ENCODE peak calls at places on chromosome 1, in four cellular contexts. U is K562, B is WTC11, Z is SK-N-SH. S is an unnamed sample.

GRCh38 chr1:54314691-54315455 is 91.3 kb downstream of the SSBP3 start:
- DNase-seq in U (no peak), B (no peak), Z (no peak), S (no peak)

GRCh38 chr1:93416183-93416582 is 31.7 kb upstream of the FNBP1L start:
- DNase-seq in U (no peak), B (no peak), Z (no peak), S (no peak)

GRCh38 chr1:3803905-3804626 is 7.8 kb upstream of the LRRC47 start:
- DNase-seq in U (no peak), B (no peak), Z (no peak), S (no peak)

GRCh38 chr1:34188418-34188817 is 11.7 kb downstream of the C1orf94 start:
- DNase-seq in U (no peak), B (peak), Z (no peak), S (no peak)

GRCh38 chr1:200558866-200559459 is 61.6 kb downstream of the KIF14 start:
- DNase-seq in U (no peak), B (no peak), Z (peak), S (peak)

GRCh38 chr1:234721476-234722266 is 111.7 kb upstream of the IRF2BP2 start:
- DNase-seq in U (no peak), B (no peak), Z (no peak), S (peak)

GRCh38 chr1:197312163-197312562 is 44.1 kb downstream of the CRB1 start:
- DNase-seq in U (no peak), B (no peak), Z (no peak), S (no peak)

GRCh38 chr1:169086603-169087455 is 19.7 kb upstream of the ATP1B1 start:
- DNase-seq in U (no peak), B (no peak), Z (no peak), S (peak)

GRCh38 chr1:170931650-170932049 is 3.7 kb upstream of the MROH9 start:
- DNase-seq in U (no peak), B (no peak), Z (no peak), S (no peak)

GRCh38 chr1:219757890-219758289 is 145.0 kb upstream of the ZC3H11B start:
- DNase-seq in U (no peak), B (no peak), Z (peak), S (no peak)

GRCh38 chr1:80973101-80973500 is 827.6 kb upstream of the ADGRL2 start:
- DNase-seq in U (no peak), B (no peak), Z (no peak), S (no peak)

GRCh38 chr1:65009724-65010420 is 43.5 kb upstream of the JAK1 start:
- DNase-seq in U (no peak), B (no peak), Z (no peak), S (no peak)

GRCh38 chr1:57889686-57890360 is 466.0 kb upstream of the DAB1 start:
- DNase-seq in U (no peak), B (no peak), Z (no peak), S (no peak)

GRCh38 chr1:169108897-169109560 is 2.5 kb downstream of the ATP1B1 start:
- DNase-seq in U (no peak), B (no peak), Z (peak), S (peak)

GRCh38 chr1:225762002-225762441 is 15.6 kb upstream of the SRP9 start:
- DNase-seq in U (no peak), B (no peak), Z (no peak), S (no peak)

GRCh38 chr1:173403996-173404395 is 73.1 kb upstream of the PRDX6 start:
- DNase-seq in U (no peak), B (no peak), Z (no peak), S (no peak)

GRCh38 chr1:22143065-22143514 is at the start of gene WNT4:
- DNase-seq in U (peak), B (peak), Z (peak), S (no peak)

GRCh38 chr1:112995890-112996289 is 39.9 kb upstream of the SLC16A1 start:
- DNase-seq in U (no peak), B (no peak), Z (no peak), S (no peak)

GRCh38 chr1:200207711-200208126 is 180.2 kb downstream of the NR5A2 start:
- DNase-seq in U (no peak), B (no peak), Z (no peak), S (no peak)

GRCh38 chr1:121516279-121516967 is 331.6 kb downstream of the SRGAP2C start:
- DNase-seq in U (no peak), B (no peak), Z (no peak), S (no peak)

GRCh38 chr1:22112505-22112904 is 30.4 kb downstream of the WNT4 start:
- DNase-seq in U (no peak), B (no peak), Z (no peak), S (no peak)

GRCh38 chr1:59292557-59292956 is 4.3 kb upstream of the FGGY start:
- DNase-seq in U (no peak), B (no peak), Z (no peak), S (peak)

GRCh38 chr1:220487297-220487820 is 40.6 kb upstream of the MARK1 start:
- DNase-seq in U (no peak), B (no peak), Z (no peak), S (no peak)

GRCh38 chr1:45522324-45523104 is 830 bp upstream of the PRDX1 start:
- DNase-seq in U (no peak), B (peak), Z (no peak), S (no peak)

GRCh38 chr1:53449693-53450092 is 9.5 kb upstream of the DMRTB1 start:
- DNase-seq in U (no peak), B (no peak), Z (no peak), S (no peak)

GRCh38 chr1:169745015-169745861 is 11.4 kb upstream of the SELE start:
- DNase-seq in U (no peak), B (no peak), Z (no peak), S (peak)

GRCh38 chr1:111175349-111175748 is 25.1 kb downstream of the DENND2D start:
- DNase-seq in U (no peak), B (no peak), Z (no peak), S (no peak)

GRCh38 chr1:9357958-9358357 is 65.3 kb downstream of the SPSB1 start:
- DNase-seq in U (no peak), B (no peak), Z (no peak), S (no peak)

GRCh38 chr1:25658791-25659431 is 42.3 kb downstream of the MAN1C1 start:
- DNase-seq in U (no peak), B (no peak), Z (peak), S (no peak)

GRCh38 chr1:38898653-38899230 is 17.4 kb upstream of the GJA9 start:
- DNase-seq in U (no peak), B (no peak), Z (no peak), S (no peak)

GRCh38 chr1:219174672-219175564 is 1.2 kb downstream of the LYPLAL1 start:
- DNase-seq in U (peak), B (no peak), Z (no peak), S (peak)

GRCh38 chr1:226111109-226111864 is 48.8 kb downstream of the H3-3A start:
- DNase-seq in U (peak), B (no peak), Z (no peak), S (no peak)

GRCh38 chr1:15702722-15703550 is 18.8 kb downstream of the PLEKHM2 start:
- DNase-seq in U (no peak), B (peak), Z (no peak), S (no peak)

GRCh38 chr1:15704526-15705183 is 20.5 kb downstream of the PLEKHM2 start:
- DNase-seq in U (no peak), B (no peak), Z (no peak), S (no peak)

GRCh38 chr1:15705184-15705566 is 21.1 kb downstream of the PLEKHM2 start:
- DNase-seq in U (no peak), B (no peak), Z (no peak), S (no peak)

GRCh38 chr1:15701784-15702183 is 17.7 kb downstream of the PLEKHM2 start:
- DNase-seq in U (no peak), B (no peak), Z (no peak), S (no peak)

GRCh38 chr1:15703562-15703961 is 19.4 kb downstream of the PLEKHM2 start:
- DNase-seq in U (no peak), B (no peak), Z (no peak), S (no peak)
- TF ChIP-seq FOXJ3 in U (no peak), B (no peak), Z (no peak), S (no peak)

GRCh38 chr1:115314111-115314510 is 23.9 kb downstream of the NGF start:
- DNase-seq in U (no peak), B (no peak), Z (no peak), S (no peak)

GRCh38 chr1:115314765-115315164 is 23.3 kb downstream of the NGF start:
- DNase-seq in U (no peak), B (no peak), Z (no peak), S (no peak)

GRCh38 chr1:115320368-115320767 is 17.7 kb downstream of the NGF start:
- DNase-seq in U (no peak), B (no peak), Z (no peak), S (no peak)

GRCh38 chr1:115319706-115320105 is 18.3 kb downstream of the NGF start:
- DNase-seq in U (no peak), B (no peak), Z (no peak), S (no peak)

GRCh38 chr1:115317101-115318012 is 20.7 kb downstream of the NGF start:
- DNase-seq in U (no peak), B (no peak), Z (peak), S (no peak)
- TF ChIP-seq FOXJ3 in U (no peak), B (no peak), Z (peak), S (no peak)

DNA sequence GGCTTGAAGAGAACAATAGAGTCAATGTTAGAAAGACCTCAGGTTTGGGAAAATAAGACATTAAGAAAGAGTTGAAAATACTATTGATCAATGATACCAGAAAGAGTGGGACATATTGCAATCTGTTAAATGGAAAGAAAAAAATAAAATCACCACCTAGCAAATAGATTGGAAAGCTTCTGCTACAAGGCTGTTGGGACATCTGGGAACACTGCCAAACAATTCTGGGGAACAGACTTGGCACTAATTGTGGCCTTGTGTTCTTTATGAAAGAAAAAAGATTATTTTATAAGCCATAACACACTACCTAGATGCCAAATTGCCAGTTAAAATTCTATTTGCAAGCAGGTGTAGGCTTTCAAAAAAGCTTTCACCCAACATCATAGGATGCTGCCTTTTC is 137.8 kb downstream of the TSEN15 start:
- DNase-seq in U (no peak), B (no peak), Z (peak), S (no peak)
- TF ChIP-seq FOXJ3 in U (no peak), B (no peak), Z (no peak), S (no peak)

GRCh38 chr1:56453722-56454078 is 125.7 kb downstream of the PLPP3 start:
- DNase-seq in U (no peak), B (no peak), Z (no peak), S (no peak)

GRCh38 chr1:56453016-56453721 is 126.2 kb downstream of the PLPP3 start:
- DNase-seq in U (no peak), B (no peak), Z (peak), S (peak)

GRCh38 chr1:56450004-56450666 is 129.2 kb downstream of the PLPP3 start:
- DNase-seq in U (no peak), B (peak), Z (no peak), S (peak)

GRCh38 chr1:56452027-56453011 is 127.0 kb downstream of the PLPP3 start:
- DNase-seq in U (no peak), B (no peak), Z (no peak), S (no peak)

GRCh38 chr1:56451491-56451890 is 127.9 kb downstream of the PLPP3 start:
- DNase-seq in U (no peak), B (no peak), Z (no peak), S (no peak)
- TF ChIP-seq FOXJ3 in U (no peak), B (no peak), Z (no peak), S (no peak)

GRCh38 chr1:20648946-20649345 is 12.2 kb downstream of the DDOST start:
- DNase-seq in U (no peak), B (no peak), Z (no peak), S (no peak)

GRCh38 chr1:20657024-20657423 is 4.1 kb downstream of the DDOST start:
- DNase-seq in U (no peak), B (no peak), Z (no peak), S (no peak)

GRCh38 chr1:20652300-20652699 is 8.9 kb downstream of the DDOST start:
- DNase-seq in U (no peak), B (no peak), Z (no peak), S (no peak)

GRCh38 chr1:20658166-20658915 is 2.8 kb downstream of the DDOST start:
- DNase-seq in U (no peak), B (no peak), Z (no peak), S (no peak)

GRCh38 chr1:20654104-20654690 is 7.0 kb downstream of the DDOST start:
- DNase-seq in U (no peak), B (peak), Z (no peak), S (no peak)
- TF ChIP-seq FOXJ3 in U (no peak), B (no peak), Z (no peak), S (no peak)

DNA sequence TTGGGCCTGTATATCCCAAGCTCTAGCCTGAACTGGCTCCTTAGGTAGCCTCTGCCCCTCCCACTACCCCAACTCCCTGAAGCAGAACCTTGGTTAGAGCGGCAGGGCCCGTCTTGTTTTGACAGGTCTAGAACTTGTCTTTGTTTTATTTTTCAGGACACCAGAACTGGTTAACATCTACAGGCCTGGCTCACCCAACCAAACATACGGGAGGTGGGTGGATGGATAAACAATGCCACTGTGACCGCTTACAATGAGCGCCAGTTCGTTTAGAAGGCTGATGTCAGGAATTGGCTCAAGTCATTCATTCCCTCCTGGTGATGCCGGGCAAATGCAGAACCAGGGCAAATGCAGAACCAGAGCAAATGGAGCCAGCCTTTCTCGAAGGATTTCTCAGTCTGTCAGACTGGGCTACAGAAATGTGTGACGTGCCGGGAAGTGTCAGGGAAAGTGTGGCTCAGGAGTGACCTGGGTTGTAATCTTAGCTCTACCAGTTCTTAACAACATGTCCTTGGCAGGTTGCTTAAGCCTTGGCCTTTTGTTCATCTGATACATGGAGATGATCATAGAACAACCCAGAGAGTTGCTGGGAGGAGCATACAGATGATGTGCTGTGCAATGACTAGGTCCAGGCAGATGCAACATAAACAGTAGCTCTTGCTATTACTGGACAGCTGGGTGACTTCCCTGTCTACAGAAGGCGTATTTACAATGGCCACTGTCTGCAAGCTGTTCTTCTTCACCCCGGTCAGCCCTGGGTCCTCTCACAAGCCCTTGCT is 30.5 kb upstream of the BTG2 start:
- DNase-seq in U (no peak), B (no peak), Z (no peak), S (no peak)
- TF ChIP-seq FOXJ3 in U (no peak), B (no peak), Z (no peak), S (no peak)

DNA sequence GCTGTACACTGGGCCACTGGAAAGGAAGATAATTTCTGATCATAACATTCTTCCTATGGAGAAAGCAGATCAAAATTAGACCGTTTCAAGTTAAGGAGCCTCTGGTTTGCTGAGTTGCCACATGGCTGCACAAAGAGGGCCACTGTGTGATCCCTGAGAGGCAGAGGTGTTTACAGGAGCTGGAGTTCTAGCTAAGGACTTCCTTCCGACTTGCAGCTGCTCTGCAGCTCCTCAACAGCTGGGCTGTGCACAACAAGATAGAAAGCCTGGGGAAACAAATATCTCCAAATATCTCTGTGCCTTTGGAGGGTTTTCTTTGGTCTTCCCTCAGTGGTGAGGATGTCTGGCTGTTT is 26.8 kb downstream of the GADD45A start:
- DNase-seq in U (no peak), B (no peak), Z (no peak), S (no peak)
- TF ChIP-seq FOXJ3 in U (no peak), B (no peak), Z (no peak), S (no peak)

GRCh38 chr1:243213045-243213787 is 41.9 kb downstream of the CEP170 start:
- DNase-seq in U (no peak), B (no peak), Z (no peak), S (no peak)
- TF ChIP-seq FOXJ3 in U (no peak), B (no peak), Z (no peak), S (no peak)

GRCh38 chr1:178942285-178943218 is 71.7 kb upstream of the ANGPTL1 start:
- DNase-seq in U (no peak), B (no peak), Z (no peak), S (no peak)

GRCh38 chr1:178941849-178942248 is 71.0 kb upstream of the ANGPTL1 start:
- DNase-seq in U (no peak), B (no peak), Z (no peak), S (no peak)

GRCh38 chr1:178940022-178940765 is 69.3 kb upstream of the ANGPTL1 start:
- DNase-seq in U (no peak), B (no peak), Z (no peak), S (no peak)

GRCh38 chr1:178939328-178939727 is 68.5 kb upstream of the ANGPTL1 start:
- DNase-seq in U (no peak), B (no peak), Z (no peak), S (no peak)

DNA sequence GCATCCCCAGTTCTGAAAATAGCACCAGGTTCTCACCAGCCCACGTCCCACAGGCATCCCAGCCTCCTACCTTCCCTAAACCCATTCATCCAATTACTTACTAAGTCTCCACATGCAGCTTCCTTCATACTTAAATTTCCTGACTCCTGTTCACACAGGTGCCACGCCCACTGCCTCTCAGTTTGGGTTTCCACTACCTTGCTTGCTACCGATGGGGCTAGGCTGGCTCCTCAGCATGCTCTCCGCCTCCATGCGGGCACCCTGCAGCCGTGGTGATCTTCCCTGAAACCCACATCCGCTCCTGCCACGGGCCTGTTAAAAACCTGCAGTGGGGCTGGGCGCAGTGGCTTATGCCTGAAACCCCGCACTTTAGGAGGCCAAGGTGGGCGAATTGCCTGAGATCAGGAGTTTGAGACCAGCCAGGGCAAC is 70.4 kb upstream of the ANGPTL1 start:
- DNase-seq in U (no peak), B (no peak), Z (no peak), S (no peak)
- TF ChIP-seq FOXJ3 in U (no peak), B (no peak), Z (no peak), S (no peak)

GRCh38 chr1:210910020-210910575 is 223.8 kb downstream of the KCNH1 start:
- DNase-seq in U (no peak), B (no peak), Z (no peak), S (no peak)

GRCh38 chr1:210901981-210902770 is 231.8 kb downstream of the KCNH1 start:
- DNase-seq in U (no peak), B (no peak), Z (no peak), S (no peak)

GRCh38 chr1:210908257-210908656 is 225.7 kb downstream of the KCNH1 start:
- DNase-seq in U (no peak), B (no peak), Z (no peak), S (no peak)

GRCh38 chr1:210907406-210907805 is 226.5 kb downstream of the KCNH1 start:
- DNase-seq in U (no peak), B (no peak), Z (no peak), S (no peak)

GRCh38 chr1:210905944-210906453 is 227.9 kb downstream of the KCNH1 start:
- DNase-seq in U (no peak), B (no peak), Z (no peak), S (no peak)
- TF ChIP-seq FOXJ3 in U (no peak), B (no peak), Z (no peak), S (no peak)

S was measured in HepG2.